ENCODE peak calls at places on chromosome 11, in six cellular contexts. B, K, S, G, Q and H are unnamed samples.

GRCh38 chr11:122748968-122749687 is 89.2 kb upstream of the CRTAM start:
- DNase-seq in B (peak; percentile 70), K (peak; percentile 97), S (no peak), G (no peak), Q (peak; percentile 97), H (no peak)

GRCh38 chr11:83671295-83671694 is 385.1 kb upstream of the CCDC90B start:
- DNase-seq in B (no peak), K (peak; percentile 24), S (no peak), G (no peak), Q (no peak), H (no peak)

GRCh38 chr11:64291746-64292457 is 800 bp downstream of the KCNK4 start:
- DNase-seq in B (no peak), K (peak; percentile 42), S (no peak), G (peak; percentile 68), Q (no peak), H (no peak)

GRCh38 chr11:101817536-101817935 is 97.3 kb upstream of the CEP126 start:
- DNase-seq in B (no peak), K (no peak), S (no peak), G (no peak), Q (no peak), H (no peak)

GRCh38 chr11:48170176-48170839 is 46.3 kb upstream of the OR4B1 start:
- DNase-seq in B (peak; percentile 12), K (peak; percentile 29), S (peak; percentile 6), G (no peak), Q (no peak), H (no peak)

GRCh38 chr11:58688779-58689503 is 42.8 kb downstream of the GLYAT start:
- DNase-seq in B (no peak), K (peak; percentile 57), S (no peak), G (no peak), Q (no peak), H (no peak)

GRCh38 chr11:115159122-115159665 is 345.0 kb downstream of the CADM1 start:
- DNase-seq in B (peak; percentile 7), K (no peak), S (no peak), G (no peak), Q (no peak), H (no peak)

GRCh38 chr11:112516771-112517170 is 256.1 kb upstream of the PLET1 start:
- DNase-seq in B (no peak), K (no peak), S (no peak), G (no peak), Q (no peak), H (no peak)

GRCh38 chr11:105582497-105582896 is 27.4 kb upstream of the GRIA4 start:
- DNase-seq in B (no peak), K (peak; percentile 8), S (no peak), G (no peak), Q (no peak), H (no peak)

GRCh38 chr11:121206810-121207209 is 85.8 kb upstream of the SC5D start:
- DNase-seq in B (no peak), K (no peak), S (no peak), G (no peak), Q (no peak), H (no peak)

GRCh38 chr11:74138572-74138971 is 32.2 kb downstream of the C2CD3 start:
- DNase-seq in B (no peak), K (peak; percentile 87), S (no peak), G (no peak), Q (no peak), H (peak; percentile 12)

GRCh38 chr11:43962383-43962969 is 20.0 kb downstream of the C11orf96 start:
- DNase-seq in B (no peak), K (peak; percentile 47), S (peak; percentile 49), G (peak; percentile 60), Q (no peak), H (no peak)

GRCh38 chr11:12901272-12901671 is 107.8 kb upstream of the RASSF10 start:
- DNase-seq in B (peak; percentile 3), K (peak; percentile 26), S (no peak), G (no peak), Q (peak; percentile 24), H (no peak)

GRCh38 chr11:119320593-119321524 is 3.9 kb upstream of the MCAM start:
- DNase-seq in B (peak; percentile 65), K (peak; percentile 70), S (peak; percentile 71), G (no peak), Q (peak; percentile 74), H (peak; percentile 77)

GRCh38 chr11:13661074-13661623 is 7.3 kb upstream of the FAR1 start:
- DNase-seq in B (no peak), K (no peak), S (no peak), G (no peak), Q (no peak), H (no peak)

GRCh38 chr11:132840660-132841059 is 691.6 kb downstream of the OPCML start:
- DNase-seq in B (no peak), K (no peak), S (no peak), G (no peak), Q (no peak), H (no peak)

GRCh38 chr11:35911616-35912165 is 32.2 kb upstream of the LDLRAD3 start:
- DNase-seq in B (no peak), K (no peak), S (no peak), G (no peak), Q (no peak), H (no peak)

GRCh38 chr11:12083380-12083779 is 27.0 kb upstream of the MICAL2 start:
- DNase-seq in B (no peak), K (no peak), S (no peak), G (no peak), Q (no peak), H (peak; percentile 44)

GRCh38 chr11:123264431-123264780 is 69.4 kb upstream of the CLMP start:
- DNase-seq in B (peak; percentile 77), K (no peak), S (no peak), G (no peak), Q (peak; percentile 56), H (no peak)

GRCh38 chr11:32893091-32893946 is 708 bp downstream of the QSER1 start:
- DNase-seq in B (peak; percentile 80), K (peak; percentile 80), S (peak; percentile 92), G (peak; percentile 87), Q (peak; percentile 58), H (peak; percentile 82)

GRCh38 chr11:75423721-75424120 is 9.3 kb downstream of the KLHL35 start:
- DNase-seq in B (no peak), K (no peak), S (no peak), G (no peak), Q (no peak), H (no peak)

GRCh38 chr11:75424396-75424795 is 8.6 kb downstream of the KLHL35 start:
- DNase-seq in B (no peak), K (no peak), S (peak; percentile 77), G (no peak), Q (no peak), H (no peak)

GRCh38 chr11:75421902-75422247 is 11.1 kb downstream of the KLHL35 start:
- DNase-seq in B (no peak), K (no peak), S (no peak), G (no peak), Q (no peak), H (no peak)

GRCh38 chr11:75421035-75421602 is 11.9 kb downstream of the KLHL35 start:
- DNase-seq in B (no peak), K (no peak), S (peak; percentile 53), G (peak; percentile 60), Q (no peak), H (no peak)

DNA sequence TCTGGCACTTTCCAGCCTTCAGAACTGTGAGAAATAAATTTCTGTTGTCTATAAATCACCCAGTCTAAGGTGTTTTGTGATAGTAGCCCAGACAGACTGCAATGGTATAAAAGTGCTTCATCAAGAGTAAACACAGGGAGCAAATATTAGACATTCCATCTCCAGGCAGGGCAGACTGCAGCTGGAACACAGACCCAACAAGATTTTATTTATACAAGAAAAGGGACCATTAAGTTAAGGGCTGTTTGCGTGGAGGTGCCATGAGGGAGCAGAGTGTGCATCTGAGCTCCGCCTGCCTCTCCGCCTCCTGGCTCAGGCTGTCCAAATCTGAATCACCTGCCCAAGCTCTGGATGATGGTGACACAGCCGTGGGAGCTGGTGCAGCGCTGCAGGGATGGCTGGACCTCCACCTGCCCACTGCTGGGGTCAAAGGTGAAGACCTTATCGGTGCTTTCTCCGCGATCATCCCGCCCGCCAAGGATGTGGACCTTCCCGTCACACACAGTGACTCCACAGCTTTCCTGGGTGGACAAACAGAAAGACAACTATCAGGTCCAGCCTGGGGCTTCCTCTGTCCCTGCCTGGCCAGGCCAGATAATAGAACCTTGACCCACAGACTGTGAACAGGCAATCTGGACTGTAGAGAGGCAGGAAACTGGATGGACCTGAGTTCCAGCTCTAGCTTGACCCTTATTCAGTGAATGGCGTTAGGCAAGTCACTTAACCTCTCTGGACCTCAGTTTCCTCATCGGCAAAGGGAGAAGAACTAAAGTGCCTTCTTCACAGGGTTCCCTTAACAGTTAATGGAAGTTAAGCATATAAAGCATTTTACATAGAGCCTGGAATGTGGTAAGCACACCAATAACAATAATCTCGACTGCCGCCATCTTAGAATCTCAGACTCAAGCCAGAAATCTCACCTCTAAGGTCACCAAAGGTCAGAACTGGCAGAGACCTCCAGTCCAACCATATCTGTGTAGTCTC is 10.5 kb downstream of the KLHL35 start:
- DNase-seq in B (no peak), K (no peak), S (no peak), G (no peak), Q (no peak), H (no peak)
- TF ChIP-seq EZH2phosphoT487 in B (no peak), K (no peak), S (no peak), G (no peak), Q (no peak), H (no peak)

DNA sequence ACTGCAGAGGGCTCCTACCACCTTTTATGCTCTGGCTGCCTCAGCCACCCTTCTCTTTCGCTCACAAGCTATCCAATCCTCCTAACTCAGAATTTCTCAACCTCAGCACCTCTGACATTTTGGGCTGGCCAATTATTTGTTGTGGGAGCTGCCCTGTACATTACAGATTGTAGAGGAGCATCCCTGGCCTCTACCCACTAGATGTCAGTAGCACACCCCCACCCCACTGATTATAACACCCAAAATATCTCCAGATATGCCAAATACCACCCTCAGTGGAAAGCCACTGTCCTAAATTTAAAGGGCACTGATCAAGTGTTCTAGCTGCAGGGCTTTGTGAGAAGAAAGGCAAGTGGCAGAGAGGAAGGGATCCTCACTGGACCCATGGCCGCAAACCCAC is 443.1 kb downstream of the SOX6 start:
- DNase-seq in B (no peak), K (no peak), S (no peak), G (no peak), Q (no peak), H (no peak)
- H2AFZ ChIP-seq in B (no peak overlapping the region), K (no peak overlapping the region), S (no peak overlapping the region), G (no peak overlapping the region), Q (no peak overlapping the region), H (no peak overlapping the region)

GRCh38 chr11:70206977-70207376 is 3.9 kb downstream of the FADD start:
- DNase-seq in B (no peak), K (no peak), S (no peak), G (no peak), Q (no peak), H (no peak)
- TF ChIP-seq EZH2phosphoT487 in B (no peak), K (no peak), S (no peak), G (no peak), Q (no peak), H (no peak)

DNA sequence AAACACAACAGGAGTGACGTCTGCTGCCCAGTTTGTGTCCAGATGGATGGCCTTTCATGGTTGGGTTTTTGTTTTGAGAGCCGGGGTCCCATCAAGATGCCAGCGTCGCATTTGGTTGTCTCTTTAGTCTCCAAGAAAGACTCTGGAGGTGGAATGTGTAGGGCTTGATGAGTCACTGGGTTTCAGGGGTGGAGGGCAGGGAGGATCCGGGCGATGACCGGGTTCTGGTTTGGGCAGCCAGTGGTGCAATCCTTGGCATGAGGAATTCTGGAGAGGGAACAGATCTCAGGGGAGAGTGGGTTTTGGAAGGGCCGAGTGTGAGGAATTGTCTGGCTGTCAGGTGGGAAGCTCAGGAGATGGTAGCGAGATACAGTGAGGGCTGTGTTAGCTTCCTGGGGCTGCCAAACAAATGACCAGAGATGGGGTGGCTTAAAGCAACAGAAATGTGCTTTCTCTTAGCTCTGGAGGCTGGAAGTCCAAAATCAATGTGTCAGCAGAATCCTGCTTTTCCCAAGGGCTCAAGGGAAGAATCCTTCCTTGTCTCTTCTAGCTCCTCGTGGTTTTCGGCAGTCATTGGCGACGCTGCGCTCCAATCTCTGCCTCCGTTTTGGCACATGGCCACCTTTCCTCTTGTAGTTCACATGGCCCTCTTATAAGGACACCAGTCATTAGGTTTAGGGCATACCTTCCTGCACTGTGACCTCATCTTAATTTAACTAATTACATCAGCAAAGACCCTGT is 26.4 kb upstream of the PPFIA1 start:
- DNase-seq in B (no peak), K (peak; percentile 48), S (no peak), G (no peak), Q (no peak), H (no peak)
- H2AFZ ChIP-seq in B (no peak overlapping the region), K (no peak overlapping the region), S (no peak overlapping the region), G (no peak overlapping the region), Q (no peak overlapping the region), H (peak overlapping the region; percentile 32)